ENCODE peak calls at places on chromosomes 13 and 19, in four cellular contexts. J is colonic mucosa, T is neural progenitor cell, I is lower lobe of right lung. R is an unnamed sample.

GRCh38 chr19:7078007-7078406 is 8.5 kb downstream of the ZNF557 start:
- DNase-seq in T (no peak), I (no peak), J (no peak), R (no peak)

GRCh38 chr13:29991343-29991742 is 140.9 kb upstream of the UBL3 start:
- DNase-seq in I (no peak), J (no peak), T (no peak), R (no peak)

GRCh38 chr19:46209051-46209450 is 20.5 kb upstream of the IGFL1 start:
- DNase-seq in J (no peak), T (no peak), I (no peak), R (peak; percentile 21)

GRCh38 chr13:44156294-44156658 is 217.3 kb upstream of the SERP2 start:
- DNase-seq in T (no peak), I (no peak), J (no peak), R (no peak)

GRCh38 chr19:46902402-46902766 is 41.6 kb downstream of the ARHGAP35 start:
- DNase-seq in I (no peak), T (no peak), J (no peak), R (no peak)

GRCh38 chr19:12801466-12802266 is at the start of the genes PRDX2 and THSD8:
- DNase-seq in J (peak; percentile 87), I (peak; percentile 87), T (peak; percentile 93), R (peak; percentile 92)

GRCh38 chr13:99367663-99368448 is 60.7 kb upstream of the GPR183 start:
- DNase-seq in J (no peak), I (no peak), T (no peak), R (peak; percentile 24)

GRCh38 chr19:11881151-11881800 is 6.3 kb upstream of the ZNF69 start:
- DNase-seq in J (peak; percentile 76), T (peak; percentile 85), I (peak; percentile 51), R (no peak)

GRCh38 chr13:37747071-37747612 is 122.4 kb downstream of the TRPC4 start:
- DNase-seq in J (no peak), I (no peak), T (no peak), R (no peak)

GRCh38 chr19:46016426-46017094 is 6.3 kb downstream of the PGLYRP1 start:
- DNase-seq in J (peak; percentile 85), T (peak; percentile 93), I (peak; percentile 89), R (peak; percentile 89)

GRCh38 chr19:42496551-42497133 is 31.6 kb downstream of the CEACAM1 start:
- DNase-seq in I (no peak), J (no peak), T (no peak), R (no peak)

GRCh38 chr19:42497492-42498226 is 30.6 kb downstream of the CEACAM1 start:
- DNase-seq in J (peak; percentile 76), T (no peak), I (no peak), R (no peak)

GRCh38 chr19:42501733-42502132 is 26.5 kb downstream of the CEACAM1 start:
- DNase-seq in J (no peak), T (no peak), I (no peak), R (no peak)

GRCh38 chr19:42495663-42496062 is 32.6 kb downstream of the CEACAM1 start:
- DNase-seq in T (no peak), I (no peak), J (no peak), R (no peak)

DNA sequence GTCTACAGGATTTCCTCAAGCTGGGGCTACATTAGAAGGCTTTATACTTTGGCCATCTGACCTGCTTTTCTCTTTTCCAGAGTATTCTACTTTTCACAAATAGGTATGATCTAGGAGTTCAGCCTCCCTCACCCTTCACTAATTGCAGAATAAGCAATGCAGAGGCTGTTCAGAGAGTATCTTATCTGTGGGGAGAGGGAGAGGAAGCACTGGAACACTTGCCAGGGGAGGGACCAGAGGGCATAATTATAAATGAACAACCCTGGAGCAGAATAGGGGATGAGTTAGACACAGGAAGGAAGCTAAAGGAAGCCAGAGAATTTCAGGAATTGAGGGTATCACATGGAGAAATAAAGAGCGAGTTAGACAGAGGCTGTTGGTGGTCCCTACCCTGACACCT is 29.9 kb downstream of the CEACAM1 start:
- DNase-seq in J (peak; percentile 33), T (no peak), I (no peak), R (no peak)
- H3K4me3 ChIP-seq in J (no peak overlapping the region), T (no peak overlapping the region), I (no peak overlapping the region), R (peak overlapping the region; percentile 22)

GRCh38 chr13:72198042-72198441 is 331.0 kb upstream of the DACH1 start:
- DNase-seq in I (no peak), J (no peak), T (no peak), R (no peak)
- TF ChIP-seq CTCF in I (no peak), J (no peak), T (no peak), R (no peak)

GRCh38 chr19:52748336-52748950 is 13.6 kb upstream of the ZNF611 start:
- DNase-seq in T (peak; percentile 73), J (no peak), I (no peak), R (no peak)
- H3K4me1 ChIP-seq in T (no peaks in the 10 kb centered on the region), J (no peaks in the 10 kb centered on the region), I (no peaks in the 10 kb centered on the region), R (no peaks in the 10 kb centered on the region)

DNA sequence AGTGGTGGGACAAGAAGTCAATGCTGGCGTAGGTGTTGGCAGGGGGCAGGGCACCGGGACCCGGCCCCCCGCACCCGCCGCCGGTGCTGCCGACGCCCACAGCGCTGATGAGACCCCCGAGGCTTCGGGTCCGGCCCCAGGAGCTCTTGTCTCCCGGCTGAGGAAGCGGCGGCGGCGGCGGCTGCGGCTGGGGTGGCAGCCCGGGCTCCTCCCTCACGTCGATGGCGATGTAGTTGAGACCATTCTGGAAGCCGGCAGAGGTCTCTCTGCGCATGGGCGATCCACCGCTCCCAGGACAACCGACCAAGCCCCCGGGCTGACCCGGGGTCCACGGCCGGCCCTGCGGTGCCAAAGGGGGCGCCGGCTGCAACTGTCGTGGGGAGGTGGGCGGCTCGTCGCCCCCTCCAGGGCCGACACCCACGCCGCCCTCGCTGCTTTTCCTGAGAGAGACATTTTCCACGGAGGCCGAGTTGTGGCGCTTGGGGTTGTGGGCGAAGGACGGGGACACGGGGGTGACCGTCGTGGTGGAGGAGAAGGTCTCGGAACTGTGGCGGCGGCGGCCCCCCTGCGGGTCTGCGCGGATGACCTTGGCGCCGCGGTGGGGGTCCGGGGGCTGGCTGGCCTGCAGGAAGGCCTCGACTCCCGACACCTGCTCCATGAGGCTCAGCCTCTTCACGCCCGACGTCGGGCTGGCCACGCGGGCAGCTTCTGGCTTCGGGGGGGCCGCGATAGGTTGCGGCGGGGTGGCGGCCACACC is 4.1 kb downstream of the IRS2 start:
- DNase-seq in I (no peak), T (no peak), J (no peak), R (peak; percentile 74)
- H3K4me3 ChIP-seq in I (peak overlapping the region; percentile 57), T (no peak overlapping the region), J (peak overlapping the region; percentile 26), R (peak overlapping the region; percentile 81)

GRCh38 chr19:13807421-13808021 is 12.3 kb downstream of the ZSWIM4 start:
- DNase-seq in T (no peak), J (no peak), I (no peak), R (no peak)

GRCh38 chr19:13808856-13809255 is 13.6 kb downstream of the ZSWIM4 start:
- DNase-seq in I (no peak), J (no peak), T (no peak), R (no peak)

GRCh38 chr19:13803038-13803437 is 7.8 kb downstream of the ZSWIM4 start:
- DNase-seq in J (no peak), I (peak; percentile 76), T (no peak), R (no peak)

GRCh38 chr19:13806728-13807127 is 11.5 kb downstream of the ZSWIM4 start:
- DNase-seq in J (no peak), T (no peak), I (no peak), R (no peak)

DNA sequence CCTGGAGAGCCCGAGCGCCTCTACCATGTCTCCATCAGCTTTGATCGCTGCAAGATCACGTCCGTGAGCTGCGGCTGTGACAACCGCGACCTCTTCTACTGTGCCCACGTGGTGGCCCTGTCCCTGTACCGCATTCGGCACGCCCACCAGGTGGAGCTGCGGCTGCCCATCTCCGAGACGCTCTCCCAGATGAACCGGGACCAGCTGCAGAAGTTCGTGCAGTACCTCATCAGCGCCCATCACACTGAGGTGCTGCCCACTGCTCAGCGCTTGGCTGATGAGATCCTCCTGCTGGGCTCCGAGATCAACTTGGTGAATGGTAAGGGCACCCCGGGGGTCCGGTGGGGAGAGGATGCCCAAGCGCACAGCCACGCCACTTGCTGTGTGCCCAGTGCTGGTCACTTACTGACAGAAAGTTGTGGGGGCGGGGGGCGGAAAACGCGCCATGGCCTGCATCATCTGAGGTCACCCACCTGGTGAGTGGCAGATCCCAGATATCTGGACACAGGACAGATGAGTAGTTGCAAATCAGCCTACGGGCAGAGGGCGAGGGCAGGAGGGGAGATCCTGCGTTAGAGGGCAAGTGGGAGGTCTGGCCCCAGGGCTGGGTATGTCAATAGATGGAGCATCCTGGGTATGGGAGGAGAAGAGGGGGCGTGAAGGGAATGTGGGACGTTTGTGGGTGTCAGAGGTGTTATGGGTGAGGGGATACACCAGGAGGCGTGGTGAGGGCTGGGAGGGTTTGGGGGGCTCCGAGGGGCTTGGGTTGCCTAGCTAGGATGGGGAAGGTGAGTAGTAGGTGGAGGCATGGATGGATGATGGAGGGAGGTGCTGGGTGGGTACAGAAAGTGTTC is 9.8 kb downstream of the ZSWIM4 start:
- DNase-seq in J (no peak), T (peak; percentile 76), I (peak; percentile 57), R (no peak)
- TF ChIP-seq CTCF in J (no peak), T (peak; percentile 66), I (peak; percentile 31), R (no peak)